ENCODE peak calls at places on chromosomes 4 and X, in seven cellular contexts. One of them, this sample, is unnamed.

GRCh38 chrX:1205681-1206611 is 6.5 kb downstream of the CRLF2 start:
- DNase-seq in effector CD4-positive, alpha-beta T cell: no peak
- DNase-seq in M059J: peak
- DNase-seq in NCI-H510A treated with DMSO at 0.1 percent for 48 hours: no peak
- DNase-seq in small intestine: peak
- DNase-seq in amygdala: no peak
- DNase-seq in nephron progenitor cell: peak
- DNase-seq in this sample: peak

GRCh38 chr4:147831452-147832192 is 99.7 kb downstream of the ARHGAP10 start:
- DNase-seq in effector CD4-positive, alpha-beta T cell: no peak
- DNase-seq in M059J: peak
- DNase-seq in NCI-H510A treated with DMSO at 0.1 percent for 48 hours: no peak
- DNase-seq in small intestine: peak
- DNase-seq in amygdala: no peak
- DNase-seq in nephron progenitor cell: no peak
- DNase-seq in this sample: no peak

GRCh38 chr4:145452447-145453162 is 29.0 kb upstream of the SMAD1 start:
- DNase-seq in effector CD4-positive, alpha-beta T cell: no peak
- DNase-seq in M059J: no peak
- DNase-seq in NCI-H510A treated with DMSO at 0.1 percent for 48 hours: no peak
- DNase-seq in small intestine: no peak
- DNase-seq in amygdala: no peak
- DNase-seq in nephron progenitor cell: no peak
- DNase-seq in this sample: no peak

GRCh38 chr4:152536545-152537182 is 772 bp upstream of the FBXW7 start:
- DNase-seq in effector CD4-positive, alpha-beta T cell: peak
- DNase-seq in M059J: peak
- DNase-seq in NCI-H510A treated with DMSO at 0.1 percent for 48 hours: no peak
- DNase-seq in small intestine: peak
- DNase-seq in amygdala: no peak
- DNase-seq in nephron progenitor cell: peak
- DNase-seq in this sample: peak

GRCh38 chr4:113423631-113424030 is 337.9 kb downstream of the CAMK2D start:
- DNase-seq in effector CD4-positive, alpha-beta T cell: no peak
- DNase-seq in M059J: peak
- DNase-seq in NCI-H510A treated with DMSO at 0.1 percent for 48 hours: no peak
- DNase-seq in small intestine: no peak
- DNase-seq in amygdala: no peak
- DNase-seq in nephron progenitor cell: no peak
- DNase-seq in this sample: no peak

GRCh38 chr4:7978489-7978888 is 38.8 kb upstream of the AFAP1 start:
- DNase-seq in effector CD4-positive, alpha-beta T cell: no peak
- DNase-seq in M059J: peak
- DNase-seq in NCI-H510A treated with DMSO at 0.1 percent for 48 hours: peak
- DNase-seq in small intestine: peak
- DNase-seq in amygdala: no peak
- DNase-seq in nephron progenitor cell: no peak
- DNase-seq in this sample: no peak

GRCh38 chr4:8167291-8167690 is 8.7 kb upstream of the ABLIM2 start:
- DNase-seq in effector CD4-positive, alpha-beta T cell: no peak
- DNase-seq in M059J: no peak
- DNase-seq in NCI-H510A treated with DMSO at 0.1 percent for 48 hours: no peak
- DNase-seq in small intestine: no peak
- DNase-seq in amygdala: no peak
- DNase-seq in nephron progenitor cell: no peak
- DNase-seq in this sample: no peak

GRCh38 chr4:71558248-71558647 is 219.4 kb downstream of the SLC4A4 start:
- DNase-seq in effector CD4-positive, alpha-beta T cell: no peak
- DNase-seq in M059J: no peak
- DNase-seq in NCI-H510A treated with DMSO at 0.1 percent for 48 hours: no peak
- DNase-seq in small intestine: no peak
- DNase-seq in amygdala: no peak
- DNase-seq in nephron progenitor cell: no peak
- DNase-seq in this sample: no peak

GRCh38 chr4:157025898-157026297 is 50.1 kb upstream of the GLRB start:
- DNase-seq in effector CD4-positive, alpha-beta T cell: no peak
- DNase-seq in M059J: no peak
- DNase-seq in NCI-H510A treated with DMSO at 0.1 percent for 48 hours: no peak
- DNase-seq in small intestine: no peak
- DNase-seq in amygdala: no peak
- DNase-seq in nephron progenitor cell: no peak
- DNase-seq in this sample: no peak

GRCh38 chrX:17376381-17377046 is 1.5 kb downstream of the NHS start:
- DNase-seq in effector CD4-positive, alpha-beta T cell: no peak
- DNase-seq in M059J: peak
- DNase-seq in NCI-H510A treated with DMSO at 0.1 percent for 48 hours: peak
- DNase-seq in small intestine: no peak
- DNase-seq in amygdala: no peak
- DNase-seq in nephron progenitor cell: peak
- DNase-seq in this sample: no peak

GRCh38 chrX:31266172-31267076 is 194.6 kb upstream of the FTHL17 start:
- DNase-seq in effector CD4-positive, alpha-beta T cell: no peak
- DNase-seq in M059J: peak
- DNase-seq in NCI-H510A treated with DMSO at 0.1 percent for 48 hours: peak
- DNase-seq in small intestine: peak
- DNase-seq in amygdala: no peak
- DNase-seq in nephron progenitor cell: peak
- DNase-seq in this sample: peak

GRCh38 chrX:41946973-41947612 is 23.7 kb upstream of the CASK start:
- DNase-seq in effector CD4-positive, alpha-beta T cell: no peak
- DNase-seq in M059J: peak
- DNase-seq in NCI-H510A treated with DMSO at 0.1 percent for 48 hours: no peak
- DNase-seq in small intestine: no peak
- DNase-seq in amygdala: no peak
- DNase-seq in nephron progenitor cell: no peak
- DNase-seq in this sample: no peak